ENCODE peak calls at places on chromosomes 5 and 9, in nine cellular contexts. B is OCI-LY7; A is CD4-positive, CD25-positive, alpha-beta regulatory T cell; P is NB4; X is transverse colon; Z is psoas muscle; E is H7; C is neural progenitor cell; U is uterus. H is an unnamed sample.

GRCh38 chr9:76230961-76231360 is 163.3 kb downstream of the RFK start:
- DNase-seq in B (no peak), A (no peak), P (no peak), X (no peak), Z (no peak), E (no peak), C (no peak), U (no peak), H (no peak)

GRCh38 chr5:52392321-52392720 is 395.4 kb upstream of the ITGA1 start:
- DNase-seq in B (no peak), A (no peak), P (no peak), X (no peak), Z (no peak), E (no peak), C (no peak), U (no peak), H (no peak)

GRCh38 chr5:169610606-169611005 is 26.5 kb upstream of the DOCK2 start:
- DNase-seq in B (no peak), A (no peak), P (no peak), X (no peak), Z (no peak), E (no peak), C (no peak), U (no peak), H (no peak)

GRCh38 chr5:139416651-139417050 is 12.8 kb upstream of the SPATA24 start:
- DNase-seq in B (no peak), A (no peak), P (no peak), X (peak), Z (peak), E (no peak), C (no peak), U (no peak), H (no peak)

GRCh38 chr5:176784218-176785165 is 25.9 kb upstream of the UNC5A start:
- DNase-seq in B (no peak), A (no peak), P (no peak), X (no peak), Z (no peak), E (peak), C (no peak), U (no peak), H (no peak)

GRCh38 chr5:152817311-152817710 is 412.2 kb upstream of the NMUR2 start:
- DNase-seq in B (no peak), A (no peak), P (no peak), X (no peak), Z (no peak), E (no peak), C (no peak), U (no peak), H (no peak)

GRCh38 chr5:141516648-141517025 is 27.8 kb downstream of the PCDHGC5 start:
- DNase-seq in B (no peak), A (no peak), P (no peak), X (no peak), Z (no peak), E (no peak), C (no peak), U (no peak), H (no peak)

GRCh38 chr5:1836176-1836890 is 35.1 kb downstream of the NDUFS6 start:
- DNase-seq in B (no peak), A (no peak), P (no peak), X (no peak), Z (no peak), E (peak), C (no peak), U (no peak), H (no peak)

GRCh38 chr5:163424836-163425235 is 12.6 kb upstream of the CCNG1 start:
- DNase-seq in B (no peak), A (no peak), P (no peak), X (no peak), Z (no peak), E (no peak), C (no peak), U (no peak), H (no peak)

GRCh38 chr5:77379558-77380061 is 112.5 kb downstream of the WDR41 start:
- DNase-seq in B (peak), A (peak), P (peak), X (no peak), Z (no peak), E (no peak), C (no peak), U (no peak), H (no peak)

GRCh38 chr9:20379804-20380225 is 242.5 kb downstream of the MLLT3 start:
- DNase-seq in B (no peak), A (no peak), P (no peak), X (no peak), Z (no peak), E (no peak), C (no peak), U (no peak), H (no peak)

GRCh38 chr9:130354806-130355205 is 89.2 kb downstream of the HMCN2 start:
- DNase-seq in B (no peak), A (no peak), P (no peak), X (no peak), Z (peak), E (no peak), C (no peak), U (no peak), H (no peak)
- H3K4me3 ChIP-seq in B (no peak), A (no peak), P (no peak), X (no peak), Z (no peak), E (no peak), C (no peak), U (no peak), H (no peak)

GRCh38 chr5:158074992-158075769 is 216.2 kb upstream of the CLINT1 start:
- DNase-seq in B (peak), A (peak), P (peak), X (peak), Z (peak), E (peak), C (peak), U (peak), H (peak)
- H3K4me3 ChIP-seq in B (no peak), A (no peak), P (no peak), X (no peak), Z (peak), E (no peak), C (no peak), U (no peak), H (no peak)

GRCh38 chr9:34380034-34380510 is 3.4 kb upstream of the MYORG start:
- DNase-seq in B (peak), A (peak), P (peak), X (no peak), Z (no peak), E (peak), C (peak), U (no peak), H (no peak)
- H3K4me3 ChIP-seq in B (peak), A (peak), P (no peak), X (peak), Z (peak), E (peak), C (peak), U (peak), H (no peak)

GRCh38 chr9:69074801-69075200 is 39.2 kb downstream of the FXN start:
- DNase-seq in B (no peak), A (no peak), P (no peak), X (no peak), Z (no peak), E (no peak), C (no peak), U (no peak), H (no peak)

GRCh38 chr9:69076550-69076949 is 41.0 kb downstream of the FXN start:
- DNase-seq in B (no peak), A (no peak), P (no peak), X (no peak), Z (no peak), E (no peak), C (no peak), U (no peak), H (no peak)

GRCh38 chr9:69071059-69071458 is 35.5 kb downstream of the FXN start:
- DNase-seq in B (no peak), A (no peak), P (no peak), X (no peak), Z (no peak), E (no peak), C (no peak), U (no peak), H (no peak)

GRCh38 chr9:69070201-69070600 is 34.6 kb downstream of the FXN start:
- DNase-seq in B (no peak), A (no peak), P (no peak), X (no peak), Z (no peak), E (no peak), C (no peak), U (no peak), H (no peak)

DNA sequence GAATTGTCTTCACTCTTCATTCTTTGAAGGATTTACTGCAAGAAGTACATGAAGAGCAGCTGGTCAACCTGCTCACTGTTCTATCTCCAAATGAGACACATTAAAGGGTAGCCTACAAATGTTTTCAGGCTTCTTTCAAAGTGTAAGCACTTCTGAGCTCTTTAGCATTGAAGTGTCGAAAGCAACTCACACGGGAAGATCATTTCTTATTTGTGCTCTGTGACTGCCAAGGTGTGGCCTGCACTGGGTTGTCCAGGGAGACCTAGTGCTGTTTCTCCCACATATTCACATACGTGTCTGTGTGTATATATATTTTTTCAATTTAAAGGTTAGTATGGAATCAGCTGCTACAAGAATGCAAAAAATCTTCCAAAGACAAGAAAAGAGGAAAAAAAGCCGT is 37.6 kb downstream of the FXN start:
- DNase-seq in B (no peak), A (no peak), P (no peak), X (no peak), Z (no peak), E (no peak), C (no peak), U (no peak), H (no peak)
- H3K4me3 ChIP-seq in B (no peak), A (no peak), P (no peak), X (no peak), Z (no peak), E (no peak), C (no peak), U (no peak), H (no peak)

DNA sequence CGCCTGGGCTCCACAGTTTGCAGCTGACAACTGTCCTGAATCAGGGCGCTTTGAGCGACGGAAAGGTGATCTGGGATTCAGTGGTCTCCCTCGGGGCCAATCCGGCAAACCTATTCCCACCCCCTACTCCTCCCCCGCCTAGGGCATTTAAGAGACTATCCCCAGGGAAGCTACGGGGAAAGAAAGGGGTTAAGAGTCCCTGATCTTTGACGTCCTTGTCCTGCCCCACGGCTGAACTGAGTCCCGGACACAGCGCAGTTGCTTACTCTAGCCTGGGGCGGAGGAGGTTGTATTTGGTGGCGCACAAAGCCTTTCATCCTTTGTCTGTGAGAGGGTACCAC is 3.4 kb downstream of the RORB start:
- DNase-seq in B (no peak), A (no peak), P (no peak), X (no peak), Z (no peak), E (peak), C (peak), U (no peak), H (no peak)
- H3K4me3 ChIP-seq in B (no peak), A (no peak), P (no peak), X (no peak), Z (peak), E (peak), C (peak), U (no peak), H (no peak)

DNA sequence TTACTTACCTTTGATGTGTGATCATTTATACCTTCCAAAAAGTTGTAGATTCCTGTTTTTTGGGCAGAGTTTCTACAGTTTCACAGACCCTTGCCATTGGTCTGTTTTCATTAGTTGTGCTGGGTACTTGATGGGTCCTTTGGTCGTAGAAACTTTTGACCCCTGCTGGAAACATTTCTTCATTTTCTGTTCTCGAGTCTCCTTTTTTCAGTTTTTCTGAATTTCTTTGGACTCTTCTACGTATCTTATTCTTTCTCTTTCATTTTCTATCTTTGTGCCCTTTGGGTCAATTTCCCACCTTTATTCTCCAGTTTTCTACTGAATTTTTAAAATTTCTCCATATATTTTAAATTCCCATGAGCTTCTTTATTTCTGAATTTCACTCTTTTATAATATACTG is 16.7 kb downstream of the AP3S1 start:
- DNase-seq in B (no peak), A (no peak), P (no peak), X (no peak), Z (no peak), E (no peak), C (no peak), U (no peak), H (no peak)
- H3K4me3 ChIP-seq in B (no peak), A (no peak), P (no peak), X (no peak), Z (no peak), E (no peak), C (no peak), U (no peak), H (no peak)